ENCODE peak calls at places on chromosomes 4 and X, in four cellular contexts. One of them, this sample, is unnamed.

GRCh38 chrX:115147220-115147619 is 42.0 kb upstream of the RBMXL3 start:
- DNase-seq in WTC11: no peak
- DNase-seq in tibial nerve: no peak
- DNase-seq in HL-60: no peak
- DNase-seq in this sample: no peak

GRCh38 chrX:31268359-31268758 is 196.5 kb upstream of the FTHL17 start:
- DNase-seq in tibial nerve: no peak
- DNase-seq in HL-60: no peak
- DNase-seq in WTC11: no peak
- DNase-seq in this sample: no peak

GRCh38 chr4:73528171-73528570 is 46.6 kb downstream of the AFM start:
- DNase-seq in HL-60: no peak
- DNase-seq in tibial nerve: no peak
- DNase-seq in WTC11: no peak
- DNase-seq in this sample: no peak

GRCh38 chr4:109044446-109044845 is 258.0 kb downstream of the COL25A1 start:
- DNase-seq in HL-60: no peak
- DNase-seq in WTC11: no peak
- DNase-seq in tibial nerve: no peak
- DNase-seq in this sample: no peak

GRCh38 chr4:108903464-108904221 is 140.8 kb upstream of the ETNPPL start:
- DNase-seq in WTC11: no peak
- DNase-seq in tibial nerve: no peak
- DNase-seq in HL-60: no peak
- DNase-seq in this sample: no peak

GRCh38 chr4:82491251-82491960 is 61.0 kb downstream of the ENOPH1 start:
- DNase-seq in WTC11: no peak
- DNase-seq in HL-60: no peak
- DNase-seq in tibial nerve: no peak
- DNase-seq in this sample: no peak

GRCh38 chrX:39304746-39305145 is 503.5 kb downstream of the MID1IP1 start:
- DNase-seq in tibial nerve: no peak
- DNase-seq in WTC11: no peak
- DNase-seq in HL-60: no peak
- DNase-seq in this sample: no peak

GRCh38 chr4:166594326-166594946 is 639.9 kb downstream of the SPOCK3 start:
- DNase-seq in WTC11: peak
- DNase-seq in HL-60: peak
- DNase-seq in tibial nerve: no peak
- DNase-seq in this sample: peak

GRCh38 chr4:146105464-146105863 is 70.1 kb upstream of the LSM6 start:
- DNase-seq in WTC11: no peak
- DNase-seq in HL-60: peak
- DNase-seq in tibial nerve: no peak
- DNase-seq in this sample: no peak

GRCh38 chrX:52852110-52852872 is 15.6 kb downstream of the XAGE3 start:
- DNase-seq in WTC11: no peak
- DNase-seq in HL-60: no peak
- DNase-seq in tibial nerve: no peak
- DNase-seq in this sample: no peak

GRCh38 chr4:71093745-71094144 is 100.3 kb downstream of the DCK start:
- DNase-seq in HL-60: no peak
- DNase-seq in WTC11: no peak
- DNase-seq in tibial nerve: no peak
- DNase-seq in this sample: no peak

GRCh38 chr4:83890816-83891215 is 354.9 kb downstream of the GPAT3 start:
- DNase-seq in tibial nerve: no peak
- DNase-seq in WTC11: no peak
- DNase-seq in HL-60: no peak
- DNase-seq in this sample: no peak

GRCh38 chrX:48468693-48469691 is 1.1 kb downstream of the SLC38A5 start:
- DNase-seq in WTC11: peak
- DNase-seq in tibial nerve: no peak
- DNase-seq in HL-60: peak
- DNase-seq in this sample: no peak

GRCh38 chr4:99848576-99848975 is 31.9 kb downstream of the DAPP1 start:
- DNase-seq in WTC11: no peak
- DNase-seq in HL-60: no peak
- DNase-seq in tibial nerve: no peak
- DNase-seq in this sample: no peak

GRCh38 chrX:97367149-97367548 is 483.4 kb downstream of the RPA4 start:
- DNase-seq in tibial nerve: no peak
- DNase-seq in WTC11: no peak
- DNase-seq in HL-60: no peak
- DNase-seq in this sample: no peak

GRCh38 chrX:148441387-148441786 is 59.0 kb upstream of the AFF2 start:
- DNase-seq in HL-60: no peak
- DNase-seq in WTC11: peak
- DNase-seq in tibial nerve: no peak
- DNase-seq in this sample: no peak

GRCh38 chrX:68868316-68868715 is 39.5 kb downstream of the EFNB1 start:
- DNase-seq in tibial nerve: no peak
- DNase-seq in HL-60: no peak
- DNase-seq in WTC11: no peak
- DNase-seq in this sample: no peak

GRCh38 chr4:73070072-73070385 is 513 bp upstream of the COX18 start:
- DNase-seq in HL-60: no peak
- DNase-seq in WTC11: no peak
- DNase-seq in tibial nerve: no peak
- DNase-seq in this sample: no peak

GRCh38 chr4:177204126-177204525 is 105.5 kb upstream of the NEIL3 start:
- DNase-seq in WTC11: no peak
- DNase-seq in HL-60: no peak
- DNase-seq in tibial nerve: no peak
- DNase-seq in this sample: no peak

GRCh38 chr4:3021627-3022026 is 52.7 kb downstream of the HTT-AS start:
- DNase-seq in WTC11: no peak
- DNase-seq in HL-60: no peak
- DNase-seq in tibial nerve: no peak
- DNase-seq in this sample: no peak

GRCh38 chr4:3045500-3045850 is 28.9 kb downstream of the HTT-AS start:
- DNase-seq in WTC11: no peak
- DNase-seq in HL-60: peak
- DNase-seq in tibial nerve: no peak
- DNase-seq in this sample: no peak

GRCh38 chr4:23750125-23750524 is 139.7 kb downstream of the PPARGC1A start:
- DNase-seq in tibial nerve: no peak
- DNase-seq in HL-60: no peak
- DNase-seq in WTC11: no peak
- DNase-seq in this sample: no peak

GRCh38 chr4:5503295-5503694 is 205.1 kb downstream of the EVC2 start:
- DNase-seq in WTC11: no peak
- DNase-seq in HL-60: no peak
- DNase-seq in tibial nerve: no peak
- DNase-seq in this sample: no peak

GRCh38 chr4:3660086-3660927 is 105.9 kb upstream of the ADRA2C start:
- DNase-seq in HL-60: no peak
- DNase-seq in tibial nerve: no peak
- DNase-seq in WTC11: no peak
- DNase-seq in this sample: peak

GRCh38 chr4:89616382-89616781 is 220.6 kb downstream of the SNCA start:
- DNase-seq in tibial nerve: no peak
- DNase-seq in HL-60: no peak
- DNase-seq in WTC11: no peak
- DNase-seq in this sample: no peak

GRCh38 chr4:151522790-151523332 is 113.9 kb downstream of the FHIP1A start:
- DNase-seq in tibial nerve: no peak
- DNase-seq in WTC11: no peak
- DNase-seq in HL-60: no peak
- DNase-seq in this sample: no peak

GRCh38 chr4:25154594-25155265 is 5.5 kb downstream of the SEPSECS start:
- DNase-seq in tibial nerve: no peak
- DNase-seq in HL-60: no peak
- DNase-seq in WTC11: no peak
- DNase-seq in this sample: no peak

GRCh38 chr4:87880106-87880505 is 47.3 kb downstream of the MEPE start:
- DNase-seq in WTC11: no peak
- DNase-seq in HL-60: no peak
- DNase-seq in tibial nerve: no peak
- DNase-seq in this sample: no peak

GRCh38 chr4:125022855-125023501 is 291.8 kb upstream of the FAT4 start:
- DNase-seq in tibial nerve: no peak
- DNase-seq in WTC11: no peak
- DNase-seq in HL-60: no peak
- DNase-seq in this sample: no peak

GRCh38 chr4:20696815-20697214 is 3.4 kb upstream of the PACRGL start:
- DNase-seq in HL-60: no peak
- DNase-seq in tibial nerve: no peak
- DNase-seq in WTC11: no peak
- DNase-seq in this sample: no peak

GRCh38 chr4:20698382-20698781 is 1.9 kb upstream of the PACRGL start:
- DNase-seq in HL-60: peak
- DNase-seq in tibial nerve: no peak
- DNase-seq in WTC11: no peak
- DNase-seq in this sample: no peak

GRCh38 chr4:20698820-20699219 is 1.4 kb upstream of the PACRGL start:
- DNase-seq in tibial nerve: no peak
- DNase-seq in HL-60: no peak
- DNase-seq in WTC11: no peak
- DNase-seq in this sample: no peak

GRCh38 chr4:20700007-20700761 is at the start of gene PACRGL:
- DNase-seq in WTC11: peak
- DNase-seq in HL-60: peak
- DNase-seq in tibial nerve: peak
- DNase-seq in this sample: peak
- TF ChIP-seq CTCF in WTC11: no peak
- TF ChIP-seq CTCF in HL-60: no peak
- TF ChIP-seq CTCF in tibial nerve: no peak
- TF ChIP-seq CTCF in this sample: no peak

DNA sequence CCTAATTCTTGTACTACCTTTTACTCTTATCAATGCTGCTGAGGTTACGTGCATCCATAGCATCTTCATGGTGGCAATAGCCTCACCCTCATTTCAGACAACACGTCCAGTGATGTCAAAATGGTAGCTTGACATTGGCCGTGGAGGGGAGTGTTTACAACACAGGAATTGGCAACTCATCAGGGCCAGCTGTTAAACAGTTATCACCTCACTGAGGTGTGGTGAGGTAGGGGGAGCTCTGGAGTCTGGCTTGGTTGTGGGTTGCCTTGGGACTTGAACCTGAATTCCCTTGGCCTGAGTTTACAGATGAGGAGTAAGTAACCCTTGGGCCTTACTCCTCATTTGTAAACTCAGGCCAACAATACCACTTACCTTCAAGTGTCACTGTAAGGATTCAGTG is 10.4 kb downstream of the SASH3 start:
- DNase-seq in HL-60: no peak
- DNase-seq in tibial nerve: no peak
- DNase-seq in WTC11: no peak
- DNase-seq in this sample: no peak
- TF ChIP-seq CTCF in HL-60: no peak
- TF ChIP-seq CTCF in tibial nerve: no peak
- TF ChIP-seq CTCF in WTC11: no peak
- TF ChIP-seq CTCF in this sample: no peak

GRCh38 chr4:47122592-47123291 is 91.4 kb downstream of the GABRB1 start:
- DNase-seq in WTC11: peak
- DNase-seq in tibial nerve: peak
- DNase-seq in HL-60: peak
- DNase-seq in this sample: peak
- TF ChIP-seq CTCF in WTC11: peak
- TF ChIP-seq CTCF in tibial nerve: peak
- TF ChIP-seq CTCF in HL-60: peak
- TF ChIP-seq CTCF in this sample: peak

GRCh38 chrX:26783512-26784225 is 567.7 kb downstream of the MAGEB5 start:
- DNase-seq in tibial nerve: no peak
- DNase-seq in WTC11: peak
- DNase-seq in HL-60: peak
- DNase-seq in this sample: peak

GRCh38 chrX:26778320-26778888 is 562.4 kb downstream of the MAGEB5 start:
- DNase-seq in HL-60: no peak
- DNase-seq in WTC11: no peak
- DNase-seq in tibial nerve: no peak
- DNase-seq in this sample: no peak
- TF ChIP-seq CTCF in HL-60: no peak
- TF ChIP-seq CTCF in WTC11: no peak
- TF ChIP-seq CTCF in tibial nerve: no peak
- TF ChIP-seq CTCF in this sample: no peak

DNA sequence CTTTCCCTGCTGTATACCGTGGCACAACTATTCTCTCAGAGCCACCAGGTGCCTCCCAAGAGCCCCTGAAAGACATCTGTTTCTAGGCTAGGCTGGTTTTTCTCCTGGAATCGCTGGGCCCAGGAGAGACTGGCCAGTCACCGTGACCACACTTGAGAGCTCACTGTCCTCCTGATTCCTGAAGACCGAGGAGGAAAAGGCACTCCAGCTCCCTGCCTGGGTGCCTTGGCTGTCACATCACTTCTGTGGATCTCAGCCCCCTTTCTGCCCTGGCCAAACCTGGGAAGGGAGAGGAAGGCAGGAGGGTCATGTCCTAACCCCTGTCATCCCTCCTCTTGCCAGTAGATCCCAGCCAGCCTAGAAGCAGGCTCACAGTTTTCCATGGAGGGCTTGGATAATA is 54.7 kb upstream of the LAS1L start:
- DNase-seq in WTC11: no peak
- DNase-seq in HL-60: no peak
- DNase-seq in tibial nerve: no peak
- DNase-seq in this sample: no peak
- TF ChIP-seq CTCF in WTC11: no peak
- TF ChIP-seq CTCF in HL-60: no peak
- TF ChIP-seq CTCF in tibial nerve: no peak
- TF ChIP-seq CTCF in this sample: no peak

GRCh38 chrX:37646254-37646653 is 39.3 kb upstream of the XK start:
- DNase-seq in HL-60: no peak
- DNase-seq in tibial nerve: no peak
- DNase-seq in WTC11: no peak
- DNase-seq in this sample: no peak
- TF ChIP-seq CTCF in HL-60: no peak
- TF ChIP-seq CTCF in tibial nerve: no peak
- TF ChIP-seq CTCF in WTC11: no peak
- TF ChIP-seq CTCF in this sample: no peak

DNA sequence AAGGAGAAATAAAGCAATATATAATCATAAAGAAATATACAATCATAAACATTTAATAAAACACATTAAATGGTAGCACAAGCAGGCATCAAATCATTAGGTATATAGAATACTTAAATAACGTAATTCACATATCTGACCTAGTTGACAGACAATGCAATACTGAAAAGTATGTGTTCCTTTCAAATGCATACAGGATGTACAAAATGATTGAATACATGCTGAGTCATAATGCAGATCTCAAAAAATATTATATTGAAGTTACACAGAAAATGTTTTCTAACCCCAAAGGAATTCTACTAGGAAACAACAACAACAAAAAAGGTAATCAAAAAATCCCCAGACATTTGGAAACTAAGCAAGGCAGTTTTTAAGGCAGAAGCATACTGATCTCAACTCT is 1072.0 kb upstream of the INTU start:
- DNase-seq in tibial nerve: no peak
- DNase-seq in HL-60: no peak
- DNase-seq in WTC11: no peak
- DNase-seq in this sample: no peak
- TF ChIP-seq CTCF in tibial nerve: no peak
- TF ChIP-seq CTCF in HL-60: no peak
- TF ChIP-seq CTCF in WTC11: no peak
- TF ChIP-seq CTCF in this sample: no peak